ENCODE peak calls at places on chromosome 20, in eight cellular contexts. M, R, C, G, K, N, F and Q are unnamed samples.

GRCh38 chr20:33250666-33251065 is 14.9 kb downstream of the BPIFA1 start:
- DNase-seq in C (no peak), F (no peak), G (no peak), N (no peak), K (no peak), M (no peak), R (no peak), Q (no peak)

GRCh38 chr20:4451487-4451886 is 270.2 kb upstream of the PRND start:
- DNase-seq in C (no peak), N (no peak), M (peak; percentile 1), R (no peak), G (no peak), F (no peak), K (no peak), Q (no peak)

GRCh38 chr20:50788045-50788867 is 6.6 kb upstream of the BCAS4 start:
- DNase-seq in F (no peak), K (no peak), G (peak; percentile 74), R (peak; percentile 78), N (no peak), M (no peak), C (peak; percentile 49), Q (peak; percentile 60)

GRCh38 chr20:13817342-13817741 is 32.5 kb downstream of the NDUFAF5 start:
- DNase-seq in F (no peak), M (no peak), K (no peak), N (no peak), R (no peak), C (no peak), G (no peak), Q (no peak)

GRCh38 chr20:6140947-6141346 is 18.1 kb upstream of the FERMT1 start:
- DNase-seq in K (no peak), R (no peak), F (peak; percentile 9), C (no peak), M (no peak), G (peak; percentile 56), N (no peak), Q (peak; percentile 8)

GRCh38 chr20:4130404-4131189 is 115.2 kb upstream of the RNF24 start:
- DNase-seq in C (no peak), F (peak; percentile 77), G (peak; percentile 88), R (peak; percentile 66), K (no peak), M (no peak), N (peak; percentile 54), Q (peak; percentile 69)

GRCh38 chr20:741620-742019 is 26.7 kb downstream of the SLC52A3 start:
- DNase-seq in G (no peak), K (no peak), R (no peak), N (no peak), F (no peak), C (no peak), M (no peak), Q (no peak)

GRCh38 chr20:60512436-60512835 is 554.2 kb downstream of the CDH26 start:
- DNase-seq in C (no peak), F (no peak), K (no peak), G (peak; percentile 90), N (no peak), R (no peak), M (no peak), Q (peak; percentile 32)

GRCh38 chr20:50980071-50980681 is 21.6 kb downstream of the MOCS3 start:
- DNase-seq in M (no peak), F (peak; percentile 67), C (peak; percentile 91), K (no peak), G (peak; percentile 95), R (peak; percentile 96), N (peak; percentile 54), Q (peak; percentile 92)

GRCh38 chr20:56860413-56860812 is 231.3 kb downstream of the TFAP2C start:
- DNase-seq in C (no peak), R (peak; percentile 28), M (no peak), G (no peak), F (no peak), N (no peak), K (no peak), Q (no peak)

GRCh38 chr20:45987108-45987780 is 15.2 kb upstream of the ZNF335 start:
- DNase-seq in F (peak; percentile 87), R (peak; percentile 76), C (no peak), K (peak; percentile 68), M (peak; percentile 5), G (peak; percentile 79), N (peak; percentile 82), Q (peak; percentile 76)